ENCODE peak calls at places on chromosome 5, in nine cellular contexts. L is bronchial epithelial cell, N is endothelial cell, G is AG09309, F is AG04449, S is adrenal gland, T is coronary artery, O is astrocyte of the spinal cord, P is left lung. K is an unnamed sample.
A peak's percentile ranks its signal among the peaks of the same experiment; 100 is the strongest.

GRCh38 chr5:98570010-98570409 is 203.5 kb upstream of the RGMB start:
- DNase-seq in L (peak; percentile 66), N (no peak), G (no peak), F (no peak), S (no peak), T (no peak), O (peak; percentile 83), P (no peak), K (no peak)

GRCh38 chr5:143933434-143933833 is 121.5 kb downstream of the HMHB1 start:
- DNase-seq in L (peak; percentile 87), N (no peak), G (no peak), F (no peak), S (no peak), T (no peak), O (no peak), P (no peak), K (no peak)

GRCh38 chr5:164002653-164003052 is 497.2 kb downstream of the MAT2B start:
- DNase-seq in L (peak; percentile 70), N (no peak), G (no peak), F (no peak), S (no peak), T (no peak), O (peak; percentile 10), P (no peak), K (no peak)

GRCh38 chr5:96668725-96669124 is 6.5 kb downstream of the CAST start:
- DNase-seq in L (no peak), N (no peak), G (no peak), F (no peak), S (no peak), T (no peak), O (no peak), P (no peak), K (no peak)

GRCh38 chr5:121668635-121669034 is 183.0 kb upstream of the FTMT start:
- DNase-seq in L (no peak), N (no peak), G (no peak), F (no peak), S (no peak), T (no peak), O (peak; percentile 85), P (no peak), K (no peak)

GRCh38 chr5:912356-913091 is 19.8 kb downstream of the TRIP13 start:
- DNase-seq in L (peak; percentile 99), N (no peak), G (peak; percentile 87), F (peak; percentile 56), S (peak; percentile 46), T (no peak), O (peak; percentile 98), P (no peak), K (no peak)

GRCh38 chr5:22314548-22314947 is 538.6 kb downstream of the CDH12 start:
- DNase-seq in L (no peak), N (no peak), G (no peak), F (no peak), S (no peak), T (no peak), O (no peak), P (no peak), K (no peak)

GRCh38 chr5:132456553-132457361 is 33.8 kb downstream of the IRF1 start:
- DNase-seq in L (no peak), N (no peak), G (no peak), F (no peak), S (peak; percentile 37), T (no peak), O (no peak), P (peak; percentile 82), K (peak; percentile 81)

GRCh38 chr5:100790170-100790665 is 112.9 kb downstream of the ST8SIA4 start:
- DNase-seq in L (no peak), N (peak; percentile 6), G (no peak), F (no peak), S (no peak), T (no peak), O (no peak), P (no peak), K (no peak)

GRCh38 chr5:160083012-160083436 is 36.2 kb downstream of the PWWP2A start:
- DNase-seq in L (peak; percentile 63), N (no peak), G (peak; percentile 70), F (peak; percentile 53), S (no peak), T (no peak), O (peak; percentile 82), P (no peak), K (no peak)

GRCh38 chr5:173330151-173330855 is 2.1 kb upstream of the STC2 start:
- DNase-seq in L (no peak), N (no peak), G (no peak), F (no peak), S (no peak), T (no peak), O (no peak), P (no peak), K (no peak)

GRCh38 chr5:126139086-126139485 is 284.1 kb upstream of the GRAMD2B start:
- DNase-seq in L (no peak), N (no peak), G (no peak), F (no peak), S (no peak), T (no peak), O (no peak), P (no peak), K (no peak)

GRCh38 chr5:59506285-59506877 is 387.1 kb downstream of the PDE4D start:
- DNase-seq in L (peak; percentile 50), N (no peak), G (no peak), F (no peak), S (no peak), T (no peak), O (peak; percentile 54), P (no peak), K (no peak)

GRCh38 chr5:136192015-136192525 is 892 bp downstream of the SMIM32 start:
- DNase-seq in L (no peak), N (peak; percentile 41), G (no peak), F (no peak), S (no peak), T (peak; percentile 50), O (no peak), P (no peak), K (no peak)
- TF ChIP-seq CTCF in L (no peak), N (no peak), G (no peak), F (no peak), S (no peak), T (no peak), O (no peak), P (no peak), K (no peak)

GRCh38 chr5:90383903-90384302 is 25.7 kb downstream of the CETN3 start:
- DNase-seq in L (no peak), N (no peak), G (no peak), F (no peak), S (no peak), T (no peak), O (no peak), P (no peak), K (no peak)

GRCh38 chr5:90384389-90384788 is 25.2 kb downstream of the CETN3 start:
- DNase-seq in L (no peak), N (no peak), G (no peak), F (no peak), S (no peak), T (no peak), O (no peak), P (no peak), K (no peak)

GRCh38 chr5:90387508-90387907 is 22.0 kb downstream of the CETN3 start:
- DNase-seq in L (no peak), N (no peak), G (no peak), F (no peak), S (no peak), T (no peak), O (no peak), P (no peak), K (no peak)

GRCh38 chr5:90390326-90390725 is 19.2 kb downstream of the CETN3 start:
- DNase-seq in L (no peak), N (no peak), G (no peak), F (no peak), S (no peak), T (no peak), O (no peak), P (no peak), K (no peak)

GRCh38 chr5:90386099-90386710 is 23.4 kb downstream of the CETN3 start:
- DNase-seq in L (peak; percentile 38), N (no peak), G (peak; percentile 2), F (no peak), S (no peak), T (no peak), O (peak; percentile 39), P (no peak), K (no peak)
- TF ChIP-seq CTCF in L (peak; percentile 6), N (peak; percentile 96), G (peak; percentile 50), F (peak; percentile 14), S (peak; percentile 43), T (peak; percentile 36), O (peak; percentile 45), P (peak; percentile 53), K (peak; percentile 65)

DNA sequence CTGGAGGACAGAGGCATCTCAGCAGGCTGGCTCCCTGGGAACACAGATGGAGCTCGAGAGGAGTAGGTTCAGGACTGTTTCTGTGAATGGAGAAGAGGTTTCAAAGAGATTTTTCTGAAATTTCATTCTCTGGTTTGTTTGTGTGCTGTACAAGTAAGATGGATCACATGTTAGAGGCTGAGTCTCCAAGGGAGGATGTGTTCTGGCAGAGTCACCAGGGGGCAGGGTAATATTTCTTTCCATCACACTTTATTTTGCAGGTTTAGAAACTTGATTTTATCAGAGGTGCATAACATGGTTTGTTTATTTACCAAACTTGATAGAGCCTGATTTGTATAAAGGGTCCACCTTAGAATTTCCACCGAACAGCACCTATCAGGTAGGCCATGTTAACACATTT is 69.2 kb upstream of the ARL15 start:
- DNase-seq in L (no peak), N (no peak), G (no peak), F (no peak), S (no peak), T (no peak), O (no peak), P (no peak), K (no peak)
- TF ChIP-seq CTCF in L (peak; percentile 13), N (no peak), G (no peak), F (no peak), S (no peak), T (no peak), O (no peak), P (no peak), K (no peak)

GRCh38 chr5:67858470-67859096 is 357.0 kb upstream of the PIK3R1 start:
- DNase-seq in L (no peak), N (no peak), G (no peak), F (no peak), S (no peak), T (no peak), O (no peak), P (no peak), K (no peak)
- TF ChIP-seq CTCF in L (no peak), N (no peak), G (no peak), F (no peak), S (no peak), T (no peak), O (no peak), P (no peak), K (no peak)

GRCh38 chr5:113490317-113490716 is 2.1 kb upstream of the MCC start:
- DNase-seq in L (no peak), N (no peak), G (no peak), F (no peak), S (no peak), T (no peak), O (no peak), P (no peak), K (no peak)
- TF ChIP-seq CTCF in L (no peak), N (no peak), G (no peak), F (no peak), S (no peak), T (no peak), O (no peak), P (no peak), K (no peak)

K was measured in right atrium auricular region.